ENCODE peak calls at places on chromosomes 5 and 9, in six cellular contexts. E is psoas muscle; W is heart left ventricle; X is PC-3; U is body of pancreas; I is CD8-positive, alpha-beta T cell. F is an unnamed sample.
A peak's percentile ranks its signal among the peaks of the same experiment; 100 is the strongest.

GRCh38 chr9:134395002-134395517 is 68.8 kb downstream of the RXRA start:
- DNase-seq in E (no peak), W (no peak), X (no peak), U (no peak), I (no peak), F (no peak)

GRCh38 chr9:133429641-133430161 is 7.5 kb downstream of the ADAMTS13 start:
- DNase-seq in E (no peak), W (no peak), X (no peak), U (peak; percentile 39), I (no peak), F (no peak)

GRCh38 chr5:138461343-138462125 is 3.7 kb upstream of the EGR1 start:
- DNase-seq in E (peak; percentile 44), W (peak; percentile 51), X (peak; percentile 27), U (no peak), I (no peak), F (peak; percentile 70)

GRCh38 chr5:132472431-132472830 is 18.1 kb downstream of the IRF1 start:
- DNase-seq in E (no peak), W (peak; percentile 0), X (no peak), U (no peak), I (no peak), F (no peak)

GRCh38 chr5:106152569-106152968 is 1518.2 kb downstream of the EFNA5 start:
- DNase-seq in E (no peak), W (no peak), X (no peak), U (no peak), I (no peak), F (no peak)

GRCh38 chr5:34651791-34652190 is 4.3 kb upstream of the RAI14 start:
- DNase-seq in E (no peak), W (no peak), X (no peak), U (no peak), I (no peak), F (no peak)

GRCh38 chr9:127788337-127789011 is 2.6 kb downstream of the CDK9 start:
- DNase-seq in E (no peak), W (no peak), X (no peak), U (peak; percentile 94), I (no peak), F (no peak)

GRCh38 chr9:129751841-129752801 is 721 bp downstream of the PTGES start:
- DNase-seq in E (no peak), W (no peak), X (peak; percentile 43), U (peak; percentile 64), I (no peak), F (no peak)

GRCh38 chr9:35698231-35698630 is 8.5 kb upstream of the TPM2 start:
- DNase-seq in E (peak; percentile 27), W (peak; percentile 20), X (no peak), U (no peak), I (no peak), F (no peak)

GRCh38 chr5:179142434-179143198 is 82.4 kb downstream of the ZNF354C start:
- DNase-seq in E (no peak), W (no peak), X (peak; percentile 27), U (no peak), I (no peak), F (no peak)

GRCh38 chr5:28286566-28286965 is 1248.2 kb upstream of the CDH9 start:
- DNase-seq in E (no peak), W (no peak), X (no peak), U (no peak), I (no peak), F (no peak)

GRCh38 chr5:180389252-180390101 is 36.3 kb upstream of the GFPT2 start:
- DNase-seq in E (peak; percentile 87), W (peak; percentile 48), X (peak; percentile 9), U (no peak), I (no peak), F (peak; percentile 73)

GRCh38 chr5:147601652-147602051 is 91.8 kb upstream of the DPYSL3 start:
- DNase-seq in E (no peak), W (no peak), X (no peak), U (no peak), I (no peak), F (no peak)

GRCh38 chr9:114218264-114219120 is 63.2 kb downstream of the COL27A1 start:
- DNase-seq in E (no peak), W (no peak), X (peak; percentile 52), U (no peak), I (no peak), F (no peak)

GRCh38 chr9:104232781-104233341 is 138.8 kb downstream of the SMC2 start:
- DNase-seq in E (no peak), W (no peak), X (peak; percentile 46), U (no peak), I (no peak), F (no peak)

GRCh38 chr9:75873707-75874106 is 16.8 kb upstream of the PCSK5 start:
- DNase-seq in E (no peak), W (no peak), X (no peak), U (no peak), I (no peak), F (no peak)

GRCh38 chr5:15587941-15588340 is 88.0 kb downstream of the FBXL7 start:
- DNase-seq in E (no peak), W (no peak), X (no peak), U (no peak), I (no peak), F (no peak)

GRCh38 chr5:997001-997474 is 11.6 kb upstream of the NKD2 start:
- DNase-seq in E (no peak), W (peak; percentile 55), X (no peak), U (peak; percentile 40), I (no peak), F (no peak)

GRCh38 chr5:177362102-177362868 is 4.6 kb downstream of the RGS14 start:
- DNase-seq in E (no peak), W (no peak), X (no peak), U (no peak), I (no peak), F (no peak)

GRCh38 chr5:164614707-164615106 is 1109.3 kb downstream of the MAT2B start:
- DNase-seq in E (no peak), W (no peak), X (no peak), U (no peak), I (no peak), F (no peak)

GRCh38 chr9:106334081-106334480 is 528.9 kb upstream of the ZNF462 start:
- DNase-seq in E (no peak), W (no peak), X (no peak), U (no peak), I (no peak), F (no peak)

GRCh38 chr9:106333487-106333886 is 529.5 kb upstream of the ZNF462 start:
- DNase-seq in E (no peak), W (no peak), X (peak; percentile 82), U (no peak), I (no peak), F (no peak)
- H3K9me3 ChIP-seq in E (no peaks in the 10 kb centered on the region), W (peaks cover 6% of the 10 kb centered on the region), X (no peaks in the 10 kb centered on the region), U (no peaks in the 10 kb centered on the region), I (no peaks in the 10 kb centered on the region), F (no peaks in the 10 kb centered on the region)

GRCh38 chr9:86946712-86947145 is 577 bp downstream of the GAS1 start:
- DNase-seq in E (no peak), W (peak; percentile 59), X (no peak), U (no peak), I (peak; percentile 52), F (no peak)
- TF ChIP-seq CTCF in E (no peak), W (no peak), X (no peak), U (no peak), I (no peak), F (no peak)

GRCh38 chr5:172901012-172901780 is 58.0 kb upstream of the RPL26L1 start:
- DNase-seq in E (peak; percentile 78), W (peak; percentile 83), X (no peak), U (peak; percentile 95), I (no peak), F (peak; percentile 92)

GRCh38 chr5:172899436-172899835 is 59.8 kb upstream of the RPL26L1 start:
- DNase-seq in E (peak; percentile 17), W (no peak), X (no peak), U (no peak), I (no peak), F (no peak)

GRCh38 chr5:172896465-172896864 is 62.4 kb downstream of the ERGIC1 start:
- DNase-seq in E (peak; percentile 48), W (no peak), X (no peak), U (no peak), I (no peak), F (no peak)

GRCh38 chr5:172897691-172898512 is 61.3 kb upstream of the RPL26L1 start:
- DNase-seq in E (peak; percentile 50), W (no peak), X (peak; percentile 31), U (no peak), I (no peak), F (no peak)

DNA sequence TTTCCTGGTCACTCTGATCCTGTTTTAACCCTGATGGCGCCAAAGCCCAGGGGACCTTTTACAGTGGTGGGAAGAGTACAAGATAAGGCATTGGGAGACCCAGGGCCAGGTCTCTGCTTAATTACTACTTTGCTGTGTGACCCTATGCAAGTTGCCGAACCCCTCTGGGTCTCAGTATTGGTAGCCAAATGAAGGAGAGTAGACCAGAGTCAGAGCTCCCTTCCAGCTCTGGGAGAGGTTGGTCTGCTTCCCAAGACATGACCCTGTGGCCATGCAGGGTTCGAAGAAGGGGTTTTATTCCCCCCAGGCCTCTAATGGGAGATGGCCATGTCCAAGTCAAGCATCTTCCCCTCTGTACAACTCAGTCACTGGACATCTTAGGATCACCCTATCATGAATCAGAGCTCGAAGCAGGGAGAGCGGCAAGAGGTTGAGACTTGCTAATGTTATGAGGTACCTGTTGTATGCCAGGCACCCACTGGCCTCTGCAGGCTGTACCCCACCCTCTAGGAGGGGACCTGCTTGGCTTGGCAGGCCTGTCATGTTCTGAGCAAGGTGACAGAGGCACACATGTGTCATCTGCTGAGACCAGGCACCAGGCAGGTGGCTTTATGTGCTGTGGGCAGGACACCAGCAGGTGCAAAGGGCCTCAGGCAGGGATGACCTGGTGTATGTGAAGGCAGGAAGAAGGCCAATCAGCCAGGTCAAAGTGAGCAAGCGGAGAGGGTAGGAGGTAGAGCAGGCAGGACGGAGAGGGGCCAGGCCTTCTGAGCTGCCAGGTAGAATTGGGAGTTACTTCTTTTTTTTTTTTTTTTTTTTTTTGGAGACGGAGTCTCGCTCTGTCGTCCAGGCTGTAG is 60.5 kb upstream of the RPL26L1 start:
- DNase-seq in E (peak; percentile 42), W (no peak), X (no peak), U (no peak), I (no peak), F (no peak)
- H3K9me3 ChIP-seq in E (no peaks in the 10 kb centered on the region), W (no peaks in the 10 kb centered on the region), X (no peaks in the 10 kb centered on the region), U (no peaks in the 10 kb centered on the region), I (no peaks in the 10 kb centered on the region), F (no peaks in the 10 kb centered on the region)

GRCh38 chr5:122019936-122020590 is 58.0 kb downstream of the LOX start:
- DNase-seq in E (no peak), W (no peak), X (no peak), U (no peak), I (no peak), F (no peak)

GRCh38 chr5:122009436-122009835 is 47.7 kb downstream of the SRFBP1 start:
- DNase-seq in E (no peak), W (no peak), X (no peak), U (no peak), I (no peak), F (no peak)

DNA sequence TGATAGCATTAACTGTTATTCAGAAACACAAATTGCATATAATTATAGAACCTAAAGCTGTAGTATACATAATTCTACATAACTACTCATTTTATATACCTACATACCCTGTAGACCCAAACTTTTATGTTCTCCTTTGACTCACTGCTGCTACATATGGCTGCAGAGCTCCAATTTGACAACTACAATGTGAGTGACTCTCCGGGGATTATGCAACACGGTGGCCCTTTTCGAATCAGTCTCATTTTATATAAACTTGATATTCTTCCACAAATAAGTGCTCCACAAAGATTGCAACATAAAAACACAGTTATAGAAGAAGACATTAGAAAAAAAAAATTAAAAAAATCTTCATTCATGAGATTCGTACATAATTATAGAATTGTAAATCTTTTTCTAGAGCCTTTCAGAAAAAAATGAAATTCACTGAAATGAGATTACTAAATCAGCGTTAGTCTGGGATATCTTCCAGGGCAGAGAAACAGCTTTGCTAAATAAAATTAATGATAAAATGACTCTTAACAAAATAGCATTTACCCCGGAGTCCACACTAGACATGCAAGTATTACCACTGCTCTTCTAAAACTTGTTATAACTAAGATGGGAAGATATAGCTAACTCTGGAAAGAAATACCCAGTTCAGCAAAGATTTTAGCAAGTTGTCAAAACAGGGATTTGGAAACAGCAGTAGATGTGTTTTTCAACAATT is 52.6 kb downstream of the SRFBP1 start:
- DNase-seq in E (no peak), W (no peak), X (no peak), U (no peak), I (no peak), F (no peak)
- TF ChIP-seq CTCF in E (no peak), W (no peak), X (no peak), U (no peak), I (no peak), F (no peak)

F was measured in right atrium auricular region.